ENCODE peak calls at places on chromosomes 12 and 14, in nine cellular contexts. M is fibroblast of pulmonary artery, Z is suprapubic skin, A is fibroblast of lung, O is dorsolateral prefrontal cortex, S is brain microvascular endothelial cell, R is transverse colon, X is GM13977, K is Calu3. N is an unnamed sample.

GRCh38 chr12:125149160-125150108 is 84.2 kb downstream of the AACS start:
- DNase-seq in K (no peak), Z (no peak), R (peak; percentile 51), M (no peak), O (no peak), S (no peak), A (no peak), X (peak; percentile 76), N (no peak)

GRCh38 chr14:91041450-91041849 is 19.0 kb downstream of the RPS6KA5 start:
- DNase-seq in K (no peak), O (no peak), Z (no peak), X (no peak), M (no peak), S (no peak), A (no peak), R (no peak), N (no peak)

GRCh38 chr12:123108682-123109066 is 42.2 kb downstream of the PITPNM2 start:
- DNase-seq in K (no peak), R (no peak), Z (no peak), M (no peak), X (no peak), O (no peak), S (no peak), A (no peak), N (no peak)

GRCh38 chr12:130026608-130027176 is 122.9 kb upstream of the TMEM132D start:
- DNase-seq in R (peak; percentile 27), Z (no peak), M (no peak), X (peak; percentile 62), K (peak; percentile 57), O (no peak), S (peak; percentile 31), A (no peak), N (peak; percentile 62)

GRCh38 chr14:35051796-35052195 is 5.7 kb downstream of the FAM177A1 start:
- DNase-seq in M (peak; percentile 39), S (peak; percentile 5), R (no peak), Z (no peak), A (peak; percentile 53), K (no peak), X (no peak), O (no peak), N (no peak)

GRCh38 chr12:44381341-44381740 is 494.8 kb downstream of the NELL2 start:
- DNase-seq in X (no peak), S (no peak), Z (no peak), A (no peak), O (no peak), R (no peak), M (no peak), K (no peak), N (no peak)

GRCh38 chr14:91318911-91319310 is 74.4 kb upstream of the GPR68 start:
- DNase-seq in M (no peak), A (no peak), X (no peak), S (no peak), Z (no peak), O (no peak), R (no peak), K (no peak), N (no peak)

GRCh38 chr14:22848391-22849164 is 12.2 kb downstream of the MMP14 start:
- DNase-seq in M (peak; percentile 96), K (no peak), Z (peak; percentile 92), O (no peak), S (peak; percentile 61), A (peak; percentile 89), R (peak; percentile 56), X (peak; percentile 45), N (no peak)

GRCh38 chr14:77908847-77909246 is 108.9 kb downstream of the ADCK1 start:
- DNase-seq in Z (no peak), R (no peak), X (no peak), K (no peak), O (no peak), M (no peak), S (no peak), A (no peak), N (no peak)

GRCh38 chr14:68245146-68246073 is 425.8 kb downstream of the RAD51B start:
- DNase-seq in O (no peak), R (no peak), X (no peak), K (no peak), M (peak; percentile 92), A (peak; percentile 70), Z (no peak), S (no peak), N (no peak)

DNA sequence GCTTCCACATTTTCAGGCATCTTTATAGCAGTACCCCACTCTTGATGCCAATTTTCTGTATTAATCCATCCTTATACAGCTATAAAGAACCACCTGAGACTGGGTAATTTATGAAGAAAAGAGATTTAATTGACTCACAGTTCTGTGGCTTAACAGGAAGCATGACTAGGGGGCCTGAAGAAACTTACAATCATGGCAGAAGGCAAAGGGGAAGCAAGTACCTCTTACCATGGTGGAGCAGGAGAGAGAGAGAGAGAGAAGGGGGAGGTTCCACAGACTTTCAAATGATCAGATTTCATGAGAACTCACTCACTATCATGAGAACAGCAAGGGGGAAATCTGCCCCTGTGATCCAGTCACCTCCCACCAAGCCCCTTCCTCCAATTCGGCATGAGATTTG is 84.4 kb downstream of the SLC24A4 start:
- DNase-seq in X (no peak), A (no peak), S (no peak), M (no peak), O (no peak), R (no peak), K (no peak), Z (no peak), N (no peak)
- TF ChIP-seq CTCF in X (no peak), A (no peak), S (no peak), M (no peak), O (no peak), R (no peak), K (no peak), Z (no peak), N (no peak)

DNA sequence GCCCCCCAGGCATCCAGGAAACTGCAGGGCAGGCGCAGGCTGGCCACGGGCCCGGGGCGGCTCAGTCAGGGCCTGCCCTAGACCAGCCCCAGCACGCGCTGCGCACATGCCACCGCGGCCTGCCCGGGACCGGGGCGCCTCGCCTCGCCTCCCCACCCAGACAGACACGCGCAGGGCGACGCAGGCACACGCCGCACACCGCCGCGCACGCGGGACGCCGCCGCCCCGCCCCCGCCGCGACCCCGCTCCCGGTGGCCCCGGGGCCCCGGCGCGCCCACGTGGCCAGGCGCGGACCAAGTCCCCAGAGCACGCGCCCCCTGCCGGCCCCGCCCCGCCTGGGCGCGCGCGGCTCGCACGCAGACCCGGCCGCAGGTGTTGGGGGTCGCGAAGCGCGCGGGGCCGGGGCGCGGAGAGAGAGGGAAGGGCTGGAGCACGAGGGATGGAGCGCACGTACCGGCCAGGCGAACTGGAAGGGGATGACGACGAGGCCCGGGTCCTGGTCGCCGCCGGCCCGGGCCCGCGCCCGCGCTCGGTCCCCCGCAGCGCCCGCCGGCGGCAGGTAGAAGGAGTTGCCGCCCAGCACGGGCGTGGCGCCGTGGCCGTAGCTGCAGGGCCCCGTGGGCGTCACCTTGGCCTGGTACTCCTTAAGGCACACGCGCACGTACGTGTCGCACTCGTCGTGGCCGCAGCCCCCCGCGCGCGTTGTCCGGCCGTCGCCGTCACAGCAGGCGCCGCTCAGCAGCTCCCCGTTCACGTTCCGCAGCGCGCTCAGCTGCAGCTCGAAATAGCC is 1.1 kb downstream of the JAG2 start:
- DNase-seq in S (no peak), M (no peak), R (peak; percentile 26), A (no peak), K (peak; percentile 27), O (no peak), Z (no peak), X (no peak), N (peak; percentile 60)
- TF ChIP-seq CTCF in S (no peak), M (no peak), R (no peak), A (no peak), K (no peak), O (no peak), Z (no peak), X (peak; percentile 22), N (peak; percentile 42)

DNA sequence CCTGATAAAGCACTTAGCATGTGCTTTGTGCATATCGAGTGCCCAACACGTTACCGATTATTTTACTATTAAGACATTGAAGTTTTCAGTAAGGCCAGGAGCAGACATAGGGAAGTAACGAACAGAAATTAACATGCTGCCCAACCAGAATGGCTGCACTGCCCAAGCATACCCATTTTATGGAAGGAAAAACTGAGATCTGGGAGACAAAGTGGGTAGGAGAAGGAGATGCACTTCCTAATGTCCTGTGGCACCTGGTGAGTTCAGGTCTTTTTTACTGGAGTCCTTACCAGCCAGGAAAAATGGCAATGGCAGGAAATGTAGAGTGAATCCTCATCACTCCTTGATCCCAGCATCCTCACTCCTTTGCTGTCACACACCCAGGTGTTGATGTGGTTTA is 768.5 kb downstream of the MED13L start:
- DNase-seq in Z (no peak), O (no peak), K (no peak), M (no peak), A (no peak), X (no peak), R (no peak), S (no peak), N (no peak)
- TF ChIP-seq CTCF in Z (no peak), O (no peak), K (no peak), M (no peak), A (no peak), X (no peak), R (no peak), S (no peak), N (no peak)

GRCh38 chr14:76550534-76550933 is 174.6 kb downstream of the ESRRB start:
- DNase-seq in O (no peak), K (no peak), Z (no peak), R (no peak), S (no peak), M (no peak), X (no peak), A (no peak), N (peak; percentile 95)

GRCh38 chr14:76541594-76542219 is 165.8 kb downstream of the ESRRB start:
- DNase-seq in M (no peak), O (no peak), R (no peak), S (no peak), A (no peak), K (no peak), Z (no peak), X (no peak), N (no peak)

GRCh38 chr14:76551116-76551515 is 175.2 kb downstream of the ESRRB start:
- DNase-seq in X (no peak), Z (no peak), R (no peak), A (no peak), S (no peak), K (no peak), O (no peak), M (no peak), N (no peak)

GRCh38 chr14:76551906-76552305 is 176.0 kb downstream of the ESRRB start:
- DNase-seq in M (no peak), K (no peak), X (no peak), A (no peak), Z (no peak), S (no peak), O (no peak), R (no peak), N (no peak)

DNA sequence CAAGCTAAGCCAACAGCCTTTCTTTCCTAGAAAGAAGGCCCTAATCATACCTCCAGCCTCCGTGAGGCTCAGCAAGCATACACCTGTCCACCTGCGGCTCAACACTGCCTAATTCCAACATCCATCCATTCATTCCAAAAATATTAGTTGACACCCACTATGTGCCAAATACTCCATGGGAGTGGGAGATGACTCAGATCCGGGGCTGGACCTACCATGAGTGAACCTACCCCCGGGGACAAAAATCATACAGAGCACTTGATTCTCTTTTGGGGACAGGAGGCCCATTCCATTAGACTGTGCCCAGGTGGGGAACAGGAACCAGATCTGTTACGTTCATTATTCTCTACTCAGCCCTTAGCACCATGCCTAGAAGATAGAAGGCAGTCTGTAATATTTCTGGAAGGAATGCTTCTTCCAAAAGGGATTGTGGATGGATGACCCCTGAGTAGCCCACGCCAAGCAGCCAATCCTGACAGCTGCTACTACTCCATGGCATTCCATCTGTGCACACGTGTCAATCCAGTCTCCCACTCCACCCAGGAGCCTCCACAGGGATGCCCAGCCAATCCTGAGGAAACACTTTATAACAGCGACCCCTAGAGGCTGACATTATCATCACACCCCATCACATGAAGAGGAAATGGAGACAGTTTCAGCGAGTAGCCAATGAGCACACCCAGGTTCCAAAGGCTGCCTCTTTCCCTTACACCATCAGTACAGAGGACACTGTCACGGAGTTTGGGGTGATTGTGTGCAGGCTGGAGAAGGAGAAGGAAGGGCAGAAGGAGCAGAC is 170.7 kb downstream of the ESRRB start:
- DNase-seq in Z (no peak), S (no peak), R (no peak), M (no peak), X (peak; percentile 54), K (peak; percentile 3), O (no peak), A (no peak), N (peak; percentile 72)
- TF ChIP-seq CTCF in Z (no peak), S (peak; percentile 48), R (peak; percentile 23), M (peak; percentile 43), X (peak; percentile 53), K (peak; percentile 34), O (peak; percentile 26), A (peak; percentile 32), N (peak; percentile 66)